ENCODE peak calls at places on chromosome 20, in ten cellular contexts. G, N, E, C, O, S, F, I, V and H are unnamed samples.

GRCh38 chr20:43667341-43668132 is 623 bp downstream of the MYBL2 start:
- DNase-seq in G (peak), N (no peak), E (peak), C (no peak), O (no peak), S (no peak), F (no peak), I (peak), V (no peak), H (no peak)

GRCh38 chr20:8244637-8245036 is 112.6 kb downstream of the PLCB1 start:
- DNase-seq in G (no peak), N (no peak), E (no peak), C (peak), O (no peak), S (no peak), F (peak), I (no peak), V (no peak), H (no peak)

GRCh38 chr20:41198443-41198842 is 61.1 kb downstream of the PLCG1 start:
- DNase-seq in G (no peak), N (no peak), E (no peak), C (no peak), O (no peak), S (no peak), F (no peak), I (no peak), V (no peak), H (no peak)

GRCh38 chr20:35831029-35831428 is 59.2 kb downstream of the PHF20 start:
- DNase-seq in G (no peak), N (no peak), E (peak), C (no peak), O (no peak), S (no peak), F (peak), I (no peak), V (no peak), H (no peak)

GRCh38 chr20:47354388-47354709 is 2.1 kb downstream of the ZMYND8 start:
- DNase-seq in G (no peak), N (no peak), E (no peak), C (no peak), O (no peak), S (no peak), F (no peak), I (no peak), V (no peak), H (no peak)

GRCh38 chr20:25421107-25421506 is 13.6 kb downstream of the GINS1 start:
- DNase-seq in G (no peak), N (no peak), E (no peak), C (no peak), O (no peak), S (no peak), F (no peak), I (no peak), V (no peak), H (no peak)

GRCh38 chr20:45073182-45073581 is 27.7 kb downstream of the KCNS1 start:
- DNase-seq in G (no peak), N (no peak), E (no peak), C (no peak), O (no peak), S (no peak), F (no peak), I (no peak), V (no peak), H (no peak)

GRCh38 chr20:7497985-7498384 is 442.3 kb downstream of the HAO1 start:
- DNase-seq in G (no peak), N (no peak), E (no peak), C (peak), O (no peak), S (no peak), F (peak), I (no peak), V (no peak), H (no peak)

GRCh38 chr20:48995599-48995998 is 50.5 kb upstream of the CSE1L start:
- DNase-seq in G (no peak), N (no peak), E (no peak), C (no peak), O (no peak), S (no peak), F (no peak), I (no peak), V (no peak), H (no peak)

GRCh38 chr20:41377275-41377674 is 10.7 kb upstream of the EMILIN3 start:
- DNase-seq in G (no peak), N (no peak), E (no peak), C (no peak), O (no peak), S (no peak), F (no peak), I (no peak), V (no peak), H (no peak)

GRCh38 chr20:32808438-32808837 is 11.3 kb upstream of the MAPRE1 start:
- DNase-seq in G (no peak), N (no peak), E (no peak), C (peak), O (no peak), S (no peak), F (no peak), I (no peak), V (no peak), H (no peak)

GRCh38 chr20:59678286-59678685 is 73.9 kb downstream of the PHACTR3 start:
- DNase-seq in G (no peak), N (no peak), E (no peak), C (no peak), O (no peak), S (no peak), F (no peak), I (no peak), V (no peak), H (no peak)

GRCh38 chr20:35146299-35146921 is 726 bp downstream of the EDEM2 start:
- DNase-seq in G (no peak), N (peak), E (peak), C (no peak), O (peak), S (no peak), F (no peak), I (peak), V (no peak), H (no peak)

GRCh38 chr20:63896136-63896890 is 1.4 kb downstream of the DNAJC5 start:
- DNase-seq in G (no peak), N (no peak), E (peak), C (peak), O (peak), S (no peak), F (peak), I (peak), V (peak), H (no peak)

GRCh38 chr20:63254536-63255384 is 497 bp upstream of the NKAIN4 start:
- DNase-seq in G (no peak), N (no peak), E (no peak), C (no peak), O (no peak), S (no peak), F (no peak), I (no peak), V (no peak), H (no peak)

GRCh38 chr20:5044075-5044620 is 42.8 kb upstream of the SLC23A2 start:
- DNase-seq in G (no peak), N (no peak), E (no peak), C (no peak), O (no peak), S (no peak), F (no peak), I (no peak), V (no peak), H (no peak)

GRCh38 chr20:61117725-61118124 is 134.3 kb upstream of the CDH4 start:
- DNase-seq in G (no peak), N (no peak), E (no peak), C (no peak), O (no peak), S (no peak), F (peak), I (peak), V (no peak), H (no peak)